ENCODE peak calls at places on chromosomes 13 and 19, in seven cellular contexts. U, P, A, E, S, J and D are unnamed samples.

GRCh38 chr13:27960362-27961226 is 8.5 kb downstream of the CDX2 start:
- DNase-seq in E (no peak), U (no peak), J (peak), P (no peak), A (peak), S (peak), D (peak)

GRCh38 chr19:47493378-47494210 is 9.6 kb upstream of the KPTN start:
- DNase-seq in S (no peak), P (no peak), J (no peak), A (peak), U (no peak), E (no peak), D (no peak)

GRCh38 chr19:29040951-29041350 is 172.0 kb downstream of the UQCRFS1 start:
- DNase-seq in P (no peak), E (no peak), A (no peak), S (peak), J (no peak), U (no peak), D (no peak)

GRCh38 chr13:113947321-113948033 is 26.4 kb downstream of the C13orf46 start:
- DNase-seq in P (peak), A (no peak), J (peak), E (no peak), U (peak), S (peak), D (peak)

GRCh38 chr13:108948269-108948671 is 318.9 kb downstream of the MYO16 start:
- DNase-seq in J (no peak), S (no peak), U (no peak), P (no peak), E (no peak), A (no peak), D (peak)

GRCh38 chr19:16342002-16342715 is 17.5 kb downstream of the KLF2 start:
- DNase-seq in U (peak), P (peak), A (no peak), E (no peak), J (peak), S (no peak), D (no peak)

GRCh38 chr13:66225071-66225470 is 1005.1 kb downstream of the PCDH9 start:
- DNase-seq in J (no peak), S (peak), A (no peak), E (no peak), U (no peak), P (no peak), D (no peak)

GRCh38 chr13:101346942-101347728 is 69.2 kb downstream of the NALCN start:
- DNase-seq in S (no peak), E (peak), U (no peak), A (no peak), J (peak), P (no peak), D (peak)

GRCh38 chr19:14661372-14661924 is 13.2 kb downstream of the ADGRE3 start:
- DNase-seq in U (no peak), S (no peak), A (no peak), E (no peak), J (no peak), P (no peak), D (no peak)

GRCh38 chr19:3506384-3507340 is 551 bp downstream of the FZR1 start:
- DNase-seq in S (peak), P (no peak), J (no peak), U (peak), A (peak), E (no peak), D (peak)

GRCh38 chr19:42475366-42475765 is 32.6 kb upstream of the CXCL17 start:
- DNase-seq in J (no peak), P (no peak), U (no peak), E (no peak), S (peak), A (no peak), D (no peak)

GRCh38 chr19:38033658-38034150 is 126.7 kb downstream of the SIPA1L3 start:
- DNase-seq in A (no peak), S (peak), E (no peak), J (no peak), P (no peak), U (peak), D (peak)

GRCh38 chr19:30864460-30865215 is 484.6 kb downstream of the TSHZ3 start:
- DNase-seq in A (no peak), J (no peak), U (no peak), S (peak), P (no peak), E (no peak), D (no peak)

GRCh38 chr13:38783992-38784875 is 97.4 kb downstream of the FREM2 start:
- DNase-seq in P (no peak), J (no peak), U (no peak), A (no peak), S (no peak), E (no peak), D (no peak)

GRCh38 chr19:3981736-3982681 is 3.3 kb downstream of the EEF2 start:
- DNase-seq in J (no peak), P (peak), U (no peak), A (no peak), E (no peak), S (peak), D (peak)

GRCh38 chr13:108629353-108629752 is at the start of gene MYO16:
- DNase-seq in E (no peak), A (no peak), S (no peak), P (no peak), J (no peak), U (no peak), D (no peak)

GRCh38 chr19:31338069-31338767 is 11.0 kb downstream of the TSHZ3 start:
- DNase-seq in S (peak), J (peak), U (no peak), E (no peak), P (peak), A (no peak), D (peak)

GRCh38 chr19:10921909-10922637 is 6.4 kb downstream of the YIPF2 start:
- DNase-seq in A (no peak), S (no peak), J (no peak), P (no peak), E (no peak), U (peak), D (no peak)

GRCh38 chr13:80048802-80049201 is 292.1 kb downstream of the SPRY2 start:
- DNase-seq in E (peak), J (peak), U (peak), A (peak), P (peak), S (peak), D (peak)

GRCh38 chr19:28285078-28285477 is 927.9 kb downstream of the UQCRFS1 start:
- DNase-seq in U (no peak), E (no peak), S (no peak), J (no peak), A (no peak), P (no peak), D (no peak)

DNA sequence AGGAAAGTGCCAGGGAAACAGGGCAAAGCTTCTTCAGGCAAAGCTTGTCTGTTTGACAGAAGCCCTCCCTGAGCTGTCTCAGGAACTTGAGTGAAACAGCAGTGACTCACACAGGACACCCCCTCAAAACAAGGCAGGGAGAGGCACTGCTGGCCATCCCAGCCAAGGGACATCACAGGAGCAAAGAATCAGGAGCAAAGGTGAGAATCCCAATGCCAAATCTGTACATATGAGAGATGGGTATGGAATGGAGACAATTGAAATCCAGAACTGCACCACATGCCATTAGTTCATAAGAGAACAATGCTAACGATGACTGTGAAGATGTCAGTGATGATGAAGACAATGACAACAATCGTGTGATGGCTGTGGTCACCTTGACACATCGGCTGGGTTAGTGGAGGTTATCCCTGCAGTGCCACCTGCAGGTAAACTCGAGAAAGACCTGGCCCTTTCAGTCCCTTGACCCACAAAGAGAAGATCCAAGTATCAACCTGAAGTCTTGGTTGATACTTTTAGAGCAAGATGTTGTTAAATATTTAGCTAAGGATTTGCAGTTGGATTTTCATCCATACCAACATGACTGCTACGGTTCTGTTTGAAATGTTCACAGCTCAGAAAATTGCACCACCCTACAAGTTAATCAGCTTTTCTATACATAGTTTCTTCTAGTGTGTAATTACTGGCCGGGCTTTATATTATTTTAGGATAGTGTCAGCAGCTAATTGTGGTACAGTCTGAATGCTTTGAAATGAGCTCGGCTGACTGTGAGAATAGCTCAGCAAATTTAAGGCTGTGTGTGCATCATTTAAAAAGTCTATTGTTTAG is 42.0 kb upstream of the IPO5 start:
- DNase-seq in P (no peak), U (no peak), E (no peak), S (peak), J (no peak), A (no peak), D (no peak)
- TF ChIP-seq CTCF in P (no peak), U (no peak), E (peak), S (peak), J (peak), A (peak), D (peak)

GRCh38 chr19:19637523-19638251 is 5.8 kb downstream of the GMIP start:
- DNase-seq in J (no peak), P (no peak), E (no peak), S (peak), U (peak), A (no peak), D (no peak)
- H3K4me3 ChIP-seq in J (no peak), P (no peak), E (no peak), S (no peak), U (no peak), A (no peak), D (no peak)

GRCh38 chr19:8491574-8491973 is 10.9 kb downstream of the PRAM1 start:
- DNase-seq in P (no peak), J (no peak), S (peak), A (no peak), E (no peak), U (peak), D (no peak)
- TF ChIP-seq CTCF in P (no peak), J (no peak), S (peak), A (no peak), E (no peak), U (no peak), D (no peak)

DNA sequence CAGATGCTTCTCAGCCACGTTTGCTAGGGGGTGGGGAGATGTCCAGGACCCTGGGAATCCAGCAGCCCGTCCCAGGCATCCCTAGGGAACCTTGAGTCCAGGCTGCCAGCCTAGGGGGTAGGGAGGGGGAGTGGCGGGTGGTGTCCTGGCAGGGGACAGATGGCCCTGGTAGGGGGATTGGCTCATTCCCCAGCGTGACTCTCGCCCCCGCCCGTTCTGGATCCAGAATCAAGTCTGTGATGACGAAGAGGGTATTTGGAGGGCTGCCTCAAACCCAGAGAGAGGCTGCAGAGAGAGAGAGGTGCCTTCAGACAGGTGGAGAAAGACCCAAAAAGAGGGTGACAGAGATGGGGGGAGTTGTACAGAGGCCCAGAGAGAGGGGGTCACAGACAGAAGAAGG is 4.1 kb downstream of the SLC17A7 start:
- DNase-seq in J (no peak), S (no peak), P (no peak), U (no peak), A (no peak), E (no peak), D (no peak)
- H3K4me3 ChIP-seq in J (no peak), S (no peak), P (no peak), U (no peak), A (no peak), E (no peak), D (no peak)

GRCh38 chr19:13544423-13544822 is 38.1 kb upstream of the CACNA1A start:
- DNase-seq in S (no peak), U (no peak), P (no peak), A (no peak), J (no peak), E (no peak), D (no peak)
- TF ChIP-seq CTCF in S (no peak), U (no peak), P (no peak), A (no peak), J (no peak), E (no peak), D (no peak)

DNA sequence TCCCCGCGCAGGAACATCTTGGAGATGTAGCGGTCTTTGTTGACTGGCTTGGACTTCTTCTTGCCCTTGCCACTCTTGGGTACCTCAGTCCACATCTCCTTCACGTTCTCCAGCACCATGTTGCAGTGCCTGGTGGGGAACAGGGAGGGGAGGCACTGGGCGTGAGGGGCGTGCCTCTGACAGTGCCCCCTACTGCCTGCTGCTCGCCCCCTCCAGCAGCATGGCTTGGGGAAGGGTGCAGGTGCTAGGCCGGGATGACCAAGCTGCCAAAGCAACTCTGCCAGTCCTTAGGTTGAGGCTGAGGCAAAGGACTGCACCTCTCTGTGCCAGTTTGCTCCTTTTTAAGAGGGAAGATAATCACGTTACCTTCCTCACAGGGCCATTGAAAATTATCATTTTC is 4.2 kb downstream of the SNRPD2 start:
- DNase-seq in S (no peak), J (no peak), A (no peak), U (no peak), P (no peak), E (no peak), D (no peak)
- H3K4me3 ChIP-seq in S (no peak), J (no peak), A (no peak), U (no peak), P (no peak), E (no peak), D (no peak)

DNA sequence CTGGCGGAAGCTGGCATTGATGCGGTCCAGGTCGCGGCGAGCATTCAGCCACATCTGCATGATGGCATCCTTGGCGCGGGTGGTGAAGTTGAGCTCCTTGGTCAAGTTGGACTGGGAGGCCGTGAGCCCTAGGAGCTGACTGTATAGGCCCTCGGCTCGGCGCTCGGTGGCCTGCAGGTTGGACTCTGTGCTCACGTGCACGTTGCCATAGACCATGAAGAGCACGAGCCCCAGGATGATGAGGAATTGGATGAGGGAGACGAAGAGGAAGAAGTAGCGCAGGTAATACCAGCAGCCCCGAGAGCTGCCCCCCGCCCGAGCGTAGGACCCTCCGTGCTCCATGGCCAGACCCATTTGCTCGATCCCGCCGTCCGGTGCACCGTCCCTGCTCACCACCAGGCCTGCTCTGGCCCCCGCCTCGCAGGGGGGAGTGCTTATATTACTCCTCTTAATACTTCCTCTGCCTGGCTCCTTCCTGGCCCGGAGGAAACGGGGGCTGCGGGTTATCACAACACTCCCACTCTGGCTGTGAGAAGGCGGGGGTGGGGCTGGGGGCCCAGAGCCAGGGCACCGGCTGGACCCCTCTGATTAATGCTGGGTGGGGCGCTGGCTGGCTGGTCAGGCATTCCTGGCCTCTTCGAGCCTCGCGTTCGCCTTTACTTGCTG is at the start of gene PLVAP:
- DNase-seq in S (no peak), P (peak), A (no peak), E (no peak), U (peak), J (no peak), D (no peak)
- TF ChIP-seq CTCF in S (no peak), P (no peak), A (no peak), E (no peak), U (no peak), J (no peak), D (no peak)